ENCODE peak calls at places on chromosomes 12 and 14, in ten cellular contexts. R is progenitor cell of endocrine pancreas, P is BJ, Q is right atrium auricular region, U is natural killer cell, O is fibroblast of pulmonary artery, D is MCF 10A, X is ascending aorta, N is type B pancreatic cell, W is suprapubic skin. C is an unnamed sample.

GRCh38 chr12:54680374-54680773 is 32.2 kb upstream of the DCD start:
- DNase-seq in R (no peak), P (no peak), Q (no peak), U (no peak), O (peak; percentile 11), D (peak; percentile 51), X (no peak), N (no peak), W (no peak), C (no peak)

GRCh38 chr12:95838125-95838524 is 20.6 kb upstream of the SNRPF start:
- DNase-seq in R (no peak), P (peak; percentile 65), Q (no peak), U (no peak), O (no peak), D (peak; percentile 80), X (no peak), N (no peak), W (no peak), C (no peak)

GRCh38 chr12:18250313-18250916 is 10.9 kb upstream of the PIK3C2G start:
- DNase-seq in R (no peak), P (no peak), Q (no peak), U (no peak), O (peak; percentile 85), D (peak; percentile 73), X (no peak), N (no peak), W (no peak), C (no peak)

GRCh38 chr12:128660532-128661215 is 163.1 kb downstream of the SLC15A4 start:
- DNase-seq in R (no peak), P (no peak), Q (no peak), U (no peak), O (no peak), D (no peak), X (no peak), N (no peak), W (no peak), C (no peak)

GRCh38 chr12:1815814-1816729 is 4.3 kb upstream of the LRTM2 start:
- DNase-seq in R (no peak), P (no peak), Q (no peak), U (no peak), O (no peak), D (peak; percentile 17), X (no peak), N (no peak), W (no peak), C (no peak)

GRCh38 chr14:67820428-67820881 is 876 bp downstream of the RAD51B start:
- DNase-seq in R (no peak), P (peak; percentile 15), Q (no peak), U (no peak), O (peak; percentile 14), D (peak; percentile 13), X (no peak), N (no peak), W (no peak), C (no peak)

GRCh38 chr14:68787235-68787727 is 5.6 kb downstream of the ZFP36L1 start:
- DNase-seq in R (no peak), P (no peak), Q (peak; percentile 66), U (no peak), O (no peak), D (peak; percentile 44), X (no peak), N (peak; percentile 69), W (no peak), C (peak; percentile 77)

GRCh38 chr12:89424846-89425245 is 72.5 kb upstream of the DUSP6 start:
- DNase-seq in R (no peak), P (no peak), Q (no peak), U (no peak), O (no peak), D (no peak), X (no peak), N (no peak), W (no peak), C (no peak)

GRCh38 chr12:133106253-133106652 is 23.8 kb downstream of the ZNF891 start:
- DNase-seq in R (no peak), P (no peak), Q (no peak), U (no peak), O (peak; percentile 26), D (no peak), X (no peak), N (no peak), W (no peak), C (no peak)

GRCh38 chr14:31377433-31377832 is 42.9 kb downstream of the HEATR5A start:
- DNase-seq in R (no peak), P (no peak), Q (no peak), U (no peak), O (no peak), D (no peak), X (no peak), N (no peak), W (no peak), C (no peak)

GRCh38 chr14:106625181-106625580 is 1098.8 kb downstream of the TMEM121 start:
- DNase-seq in R (no peak), P (no peak), Q (no peak), U (no peak), O (no peak), D (no peak), X (no peak), N (no peak), W (no peak), C (no peak)

GRCh38 chr14:35932136-35932535 is 106.0 kb downstream of the BRMS1L start:
- DNase-seq in R (no peak), P (no peak), Q (no peak), U (no peak), O (no peak), D (no peak), X (no peak), N (no peak), W (no peak), C (no peak)

GRCh38 chr12:74337951-74338350 is 199.7 kb upstream of the ATXN7L3B start:
- DNase-seq in R (no peak), P (no peak), Q (no peak), U (no peak), O (peak; percentile 65), D (peak; percentile 67), X (no peak), N (no peak), W (no peak), C (no peak)

GRCh38 chr14:49212721-49213120 is 373.5 kb downstream of the RPS29 start:
- DNase-seq in R (no peak), P (no peak), Q (no peak), U (no peak), O (no peak), D (no peak), X (no peak), N (no peak), W (no peak), C (no peak)

GRCh38 chr12:92702754-92703679 is at the start of gene PLEKHG7:
- DNase-seq in R (no peak), P (no peak), Q (no peak), U (no peak), O (no peak), D (no peak), X (no peak), N (no peak), W (no peak), C (no peak)

GRCh38 chr12:44817687-44818086 is 58.4 kb downstream of the NELL2 start:
- DNase-seq in R (no peak), P (no peak), Q (no peak), U (no peak), O (no peak), D (no peak), X (no peak), N (no peak), W (no peak), C (no peak)

GRCh38 chr12:44816446-44817017 is 59.6 kb downstream of the NELL2 start:
- DNase-seq in R (no peak), P (no peak), Q (no peak), U (no peak), O (no peak), D (no peak), X (no peak), N (no peak), W (no peak), C (no peak)

GRCh38 chr12:44812062-44812461 is 64.1 kb downstream of the NELL2 start:
- DNase-seq in R (no peak), P (no peak), Q (no peak), U (no peak), O (no peak), D (peak; percentile 21), X (no peak), N (no peak), W (no peak), C (no peak)
- TF ChIP-seq CTCF in R (peak; percentile 21), P (no peak), Q (no peak), U (peak; percentile 23), O (no peak), D (no peak), X (no peak), N (peak; percentile 34), W (no peak), C (no peak)

DNA sequence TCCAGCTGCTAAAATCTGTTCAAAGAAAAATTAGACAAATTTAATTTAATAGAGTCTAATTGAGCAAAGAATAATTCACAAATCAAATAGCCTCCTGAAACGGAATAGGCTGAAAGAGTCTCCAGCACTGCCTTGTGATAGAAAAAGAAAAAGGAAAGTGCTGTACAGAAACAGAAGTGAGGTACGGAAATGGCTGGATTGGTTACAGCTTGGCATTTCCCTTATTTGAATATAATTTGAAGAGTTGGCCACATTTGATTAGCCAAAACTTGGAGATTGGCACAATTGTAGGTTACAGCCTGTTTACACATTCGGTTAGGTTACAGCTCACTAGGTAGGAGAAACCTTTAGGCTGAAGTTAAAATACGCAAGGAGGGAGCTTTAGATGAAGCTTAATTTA is 24.8 kb upstream of the PCED1B start:
- DNase-seq in R (no peak), P (no peak), Q (no peak), U (no peak), O (no peak), D (no peak), X (no peak), N (no peak), W (no peak), C (no peak)
- TF ChIP-seq CTCF in R (no peak), P (no peak), Q (no peak), U (no peak), O (no peak), D (no peak), X (no peak), N (no peak), W (no peak), C (no peak)

GRCh38 chr14:26729851-26730250 is 132.0 kb upstream of the NOVA1 start:
- DNase-seq in R (no peak), P (no peak), Q (no peak), U (no peak), O (peak; percentile 14), D (no peak), X (no peak), N (no peak), W (no peak), C (no peak)
- TF ChIP-seq CTCF in R (no peak), P (no peak), Q (no peak), U (no peak), O (no peak), D (no peak), X (no peak), N (no peak), W (no peak), C (no peak)

GRCh38 chr12:32918890-32919791 is 22.6 kb upstream of the PKP2 start:
- DNase-seq in R (no peak), P (no peak), Q (no peak), U (no peak), O (peak; percentile 77), D (peak; percentile 76), X (no peak), N (no peak), W (no peak), C (no peak)
- TF ChIP-seq CTCF in R (peak; percentile 87), P (no peak), Q (peak; percentile 74), U (no peak), O (peak; percentile 69), D (peak; percentile 65), X (no peak), N (peak; percentile 78), W (no peak), C (no peak)